ENCODE peak calls at places on chromosomes 7 and 10, in eight cellular contexts. Q is SK-N-SH, H is Panc1, U is HCT116, I is K562, D is HepG2, A is GM23338, J is GM12878. K is an unnamed sample.

GRCh38 chr10:3925184-3925583 is 140.2 kb upstream of the KLF6 start:
- DNase-seq in J (no peak), Q (no peak), I (no peak), H (no peak), D (no peak), U (no peak), A (no peak), K (no peak)

GRCh38 chr7:140060788-140061606 is 1.8 kb downstream of the PARP12 start:
- DNase-seq in J (no peak), A (no peak), U (no peak), I (no peak), D (no peak), Q (no peak), H (no peak), K (no peak)

GRCh38 chr10:82625497-82626151 is 750.6 kb downstream of the NRG3 start:
- DNase-seq in I (no peak), Q (peak; percentile 39), J (no peak), A (no peak), H (no peak), U (no peak), D (no peak), K (no peak)

GRCh38 chr10:70695241-70696030 is 23.1 kb downstream of the ADAMTS14 start:
- DNase-seq in A (no peak), I (peak; percentile 73), J (no peak), Q (no peak), U (no peak), H (no peak), D (no peak), K (no peak)

GRCh38 chr7:69638674-69639073 is 40.4 kb downstream of the AUTS2 start:
- DNase-seq in H (no peak), U (no peak), D (no peak), Q (no peak), J (no peak), A (peak; percentile 40), I (no peak), K (no peak)

GRCh38 chr10:49519717-49520116 is 19.2 kb downstream of the ERCC6 start:
- DNase-seq in U (no peak), Q (no peak), J (no peak), H (no peak), A (no peak), I (no peak), D (no peak), K (no peak)

GRCh38 chr10:96130326-96130758 is 245 bp downstream of the ZNF518A start:
- DNase-seq in H (no peak), Q (peak; percentile 89), J (no peak), I (peak; percentile 69), D (peak; percentile 79), U (no peak), A (peak; percentile 95), K (no peak)

GRCh38 chr10:67433276-67433675 is 262.7 kb downstream of the CTNNA3 start:
- DNase-seq in D (no peak), U (no peak), A (no peak), I (no peak), Q (no peak), J (no peak), H (no peak), K (peak; percentile 67)

GRCh38 chr7:101155303-101155702 is 1.0 kb downstream of the AP1S1 start:
- DNase-seq in U (no peak), Q (no peak), A (peak; percentile 18), H (no peak), J (no peak), D (no peak), I (no peak), K (no peak)

GRCh38 chr7:117946201-117946633 is 73.0 kb upstream of the CTTNBP2 start:
- DNase-seq in Q (no peak), A (peak; percentile 30), H (no peak), J (no peak), D (no peak), I (no peak), U (no peak), K (no peak)

GRCh38 chr10:102918817-102919236 is 733 bp downstream of the CNNM2 start:
- DNase-seq in I (peak; percentile 33), H (no peak), J (no peak), Q (no peak), D (peak; percentile 8), A (peak; percentile 45), U (no peak), K (no peak)

GRCh38 chr7:144408116-144408515 is 4.6 kb upstream of the NOBOX start:
- DNase-seq in J (no peak), H (no peak), U (no peak), D (no peak), Q (no peak), A (no peak), I (no peak), K (no peak)

GRCh38 chr10:92490387-92490786 is 83.5 kb downstream of the IDE start:
- DNase-seq in D (no peak), Q (no peak), A (no peak), I (no peak), H (no peak), U (no peak), J (no peak), K (no peak)

GRCh38 chr10:34809796-34810195 is 5.3 kb downstream of the PARD3 start:
- DNase-seq in U (no peak), H (no peak), J (no peak), D (no peak), I (no peak), A (no peak), Q (no peak), K (no peak)

GRCh38 chr10:124447741-124448466 is 1.9 kb downstream of the NKX1-2 start:
- DNase-seq in H (no peak), Q (peak; percentile 59), D (no peak), J (no peak), I (no peak), U (no peak), A (peak; percentile 84), K (no peak)

GRCh38 chr10:100814751-100815474 is 69.5 kb downstream of the PAX2 start:
- DNase-seq in A (no peak), U (no peak), H (no peak), Q (no peak), J (no peak), I (no peak), D (no peak), K (no peak)

GRCh38 chr10:57830877-57831535 is 436.7 kb downstream of the IPMK start:
- DNase-seq in A (no peak), H (no peak), J (no peak), I (no peak), U (no peak), Q (no peak), D (no peak), K (no peak)

GRCh38 chr7:85237721-85238120 is 50.9 kb upstream of the SEMA3D start:
- DNase-seq in H (no peak), D (no peak), A (no peak), Q (no peak), U (no peak), I (no peak), J (no peak), K (no peak)

GRCh38 chr7:24824896-24825295 is 67.6 kb upstream of the GSDME start:
- DNase-seq in H (no peak), Q (no peak), U (no peak), A (no peak), D (no peak), J (no peak), I (no peak), K (no peak)

GRCh38 chr10:23192741-23193434 is 776 bp downstream of the PTF1A start:
- DNase-seq in I (no peak), U (no peak), H (no peak), D (no peak), J (no peak), A (peak; percentile 68), Q (peak; percentile 73), K (no peak)
- H3K27me3 ChIP-seq in I (peaks cover 9% of the 10 kb centered on the region), U (no peaks in the 10 kb centered on the region), H (no peaks in the 10 kb centered on the region), D (peaks cover 65% of the 10 kb centered on the region), J (peaks cover 6% of the 10 kb centered on the region), A (peaks cover 100% of the 10 kb centered on the region), Q (peaks cover 40% of the 10 kb centered on the region), K (peaks cover 3% of the 10 kb centered on the region)

GRCh38 chr7:66145404-66145843 is 30.8 kb downstream of the CRCP start:
- DNase-seq in A (no peak), U (no peak), D (no peak), Q (peak; percentile 60), H (no peak), I (no peak), J (no peak), K (no peak)

GRCh38 chr7:66140924-66141323 is 26.3 kb downstream of the CRCP start:
- DNase-seq in Q (peak; percentile 52), A (peak; percentile 57), D (no peak), I (no peak), H (no peak), J (no peak), U (no peak), K (no peak)

GRCh38 chr7:66142334-66142733 is 27.7 kb downstream of the CRCP start:
- DNase-seq in J (no peak), Q (no peak), A (no peak), I (no peak), D (peak; percentile 89), H (no peak), U (no peak), K (no peak)

GRCh38 chr7:66143876-66144332 is 29.3 kb downstream of the CRCP start:
- DNase-seq in I (no peak), Q (no peak), J (no peak), U (no peak), D (peak; percentile 74), A (no peak), H (no peak), K (no peak)

DNA sequence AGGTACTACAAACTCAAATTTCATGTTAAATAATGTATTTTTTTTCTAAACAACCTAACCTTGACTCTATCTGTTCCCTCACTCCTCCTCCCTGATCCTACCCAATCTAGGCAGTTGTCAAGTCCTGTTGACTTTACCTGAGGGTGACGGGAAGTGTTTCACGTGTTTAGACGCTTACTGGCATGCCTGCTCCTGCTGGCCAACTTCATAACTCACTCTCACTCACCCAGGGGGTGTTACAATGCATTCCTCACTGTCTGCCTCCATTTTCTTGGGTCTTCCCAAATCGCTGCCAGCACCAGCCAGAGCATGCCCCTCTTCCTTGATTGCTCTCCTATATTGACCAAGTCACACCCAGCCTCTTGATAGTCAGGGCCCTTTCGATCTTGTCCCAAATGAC is 28.3 kb downstream of the CRCP start:
- DNase-seq in D (peak; percentile 61), U (no peak), J (no peak), I (no peak), Q (no peak), A (no peak), H (no peak), K (no peak)
- H3K27ac ChIP-seq in D (peak overlapping the region; percentile 71), U (no peak overlapping the region), J (no peak overlapping the region), I (no peak overlapping the region), Q (no peak overlapping the region), A (no peak overlapping the region), H (no peak overlapping the region), K (no peak overlapping the region)

GRCh38 chr10:47331491-47331890 is 9.2 kb downstream of the GDF2 start:
- DNase-seq in D (no peak), U (no peak), H (no peak), I (no peak), J (no peak), Q (no peak), A (no peak), K (no peak)
- TF ChIP-seq REST in D (no peak), U (no peak), H (no peak), I (no peak), J (no peak), Q (no peak), A (no peak), K (no peak)

DNA sequence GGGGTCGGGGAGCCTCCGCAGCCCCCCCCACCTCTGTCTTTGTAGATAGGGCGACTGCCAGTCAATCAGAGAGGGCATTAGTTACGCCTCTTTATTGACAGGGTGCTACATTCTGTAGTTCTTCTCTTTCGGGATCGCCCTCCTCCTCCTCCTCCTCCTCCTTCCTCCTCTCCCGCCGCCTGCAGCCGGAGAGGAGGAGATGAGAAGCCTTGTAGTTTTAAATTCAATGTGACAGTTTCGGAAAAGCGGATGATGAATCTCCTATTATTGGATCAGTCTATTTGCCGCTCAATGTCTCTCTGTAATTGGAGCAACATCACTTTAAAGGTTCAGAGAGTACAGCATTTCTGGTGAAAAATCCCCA is 587 bp upstream of the UNCX start:
- DNase-seq in U (no peak), I (no peak), Q (no peak), J (no peak), D (no peak), H (no peak), A (no peak), K (no peak)
- H3K27me3 ChIP-seq in U (no peaks in the 10 kb centered on the region), I (peaks cover 38% of the 10 kb centered on the region), Q (peaks cover 79% of the 10 kb centered on the region), J (peaks cover 11% of the 10 kb centered on the region), D (peaks cover 72% of the 10 kb centered on the region), H (peaks cover 20% of the 10 kb centered on the region), A (peaks cover 88% of the 10 kb centered on the region), K (peaks cover 68% of the 10 kb centered on the region)